ENCODE peak calls at places on chromosomes 1 and 21, in nine cellular contexts. H is endothelial cell of umbilical vein, K is HCT116, R is stomach, C is H1, D is spleen, J is GM23338, Z is transverse colon, S is Panc1. W is an unnamed sample. For H3K4me1, the result is how much of the 10 kb centered on the place peaks cover.

GRCh38 chr1:221849897-221850296 is 108.0 kb upstream of the DUSP10 start:
- DNase-seq in S (no peak), H (no peak), J (no peak), R (no peak), Z (no peak), C (no peak), D (no peak), K (no peak), W (no peak)

GRCh38 chr1:79448426-79448825 is 441.9 kb upstream of the ADGRL4 start:
- DNase-seq in J (no peak), R (no peak), K (no peak), Z (no peak), C (no peak), S (no peak), D (no peak), H (no peak), W (no peak)

GRCh38 chr1:48017716-48018115 is 20.5 kb upstream of the TRABD2B start:
- DNase-seq in J (no peak), Z (no peak), H (no peak), K (no peak), C (no peak), S (no peak), R (no peak), D (no peak), W (no peak)

GRCh38 chr1:83547903-83548302 is 451.0 kb downstream of the TTLL7 start:
- DNase-seq in J (no peak), S (no peak), Z (no peak), K (no peak), R (no peak), C (no peak), H (no peak), D (no peak), W (no peak)

GRCh38 chr1:229664133-229664689 is 38.2 kb downstream of the URB2 start:
- DNase-seq in S (no peak), R (peak), J (no peak), Z (peak), H (peak), D (peak), K (no peak), C (no peak), W (no peak)

GRCh38 chr21:16674949-16675348 is 837.9 kb upstream of the CXADR start:
- DNase-seq in R (no peak), J (no peak), D (no peak), C (no peak), K (no peak), Z (no peak), S (no peak), H (no peak), W (no peak)

GRCh38 chr1:206953626-206954025 is 7.4 kb upstream of the PIGR start:
- DNase-seq in H (no peak), J (no peak), R (peak), K (no peak), S (no peak), D (no peak), Z (no peak), C (no peak), W (peak)

GRCh38 chr1:54227091-54227602 is 27.2 kb downstream of the MRPL37 start:
- DNase-seq in R (no peak), J (no peak), K (peak), D (peak), C (no peak), H (no peak), Z (no peak), S (no peak), W (no peak)

GRCh38 chr21:41243107-41243506 is 73.5 kb upstream of the FAM3B start:
- DNase-seq in R (no peak), D (no peak), Z (no peak), K (no peak), H (no peak), S (no peak), C (no peak), J (no peak), W (no peak)

GRCh38 chr1:59151860-59152259 is 145.0 kb upstream of the FGGY start:
- DNase-seq in D (no peak), S (no peak), C (no peak), Z (no peak), R (no peak), J (no peak), H (no peak), K (no peak), W (no peak)

GRCh38 chr1:63547621-63548294 is 24.4 kb downstream of the EFCAB7 start:
- DNase-seq in D (no peak), Z (no peak), H (no peak), J (no peak), K (no peak), R (no peak), C (no peak), S (no peak), W (peak)

GRCh38 chr1:183598386-183598785 is 8.1 kb upstream of the NCF2 start:
- DNase-seq in R (no peak), D (no peak), Z (no peak), J (no peak), H (no peak), K (no peak), C (no peak), S (no peak), W (no peak)

GRCh38 chr1:167086033-167086432 is 4.1 kb downstream of the GPA33 start:
- DNase-seq in Z (peak), S (no peak), D (no peak), J (no peak), C (no peak), K (no peak), R (no peak), H (no peak), W (no peak)

GRCh38 chr1:24567792-24568388 is 12.0 kb downstream of the NCMAP start:
- DNase-seq in D (peak), J (peak), C (no peak), S (no peak), K (no peak), H (no peak), Z (peak), R (peak), W (peak)

GRCh38 chr1:82153282-82153630 is 352.5 kb downstream of the ADGRL2 start:
- DNase-seq in R (no peak), H (no peak), S (no peak), K (no peak), J (no peak), Z (no peak), C (no peak), D (no peak), W (no peak)

GRCh38 chr1:25568834-25569598 is 25.6 kb downstream of the LDLRAP1 start:
- DNase-seq in S (no peak), D (no peak), R (no peak), Z (no peak), C (no peak), J (no peak), K (peak), H (no peak), W (no peak)

GRCh38 chr1:63723618-63724017 is 50.2 kb upstream of the ROR1 start:
- DNase-seq in R (no peak), C (no peak), K (no peak), Z (no peak), H (no peak), S (no peak), D (no peak), J (no peak), W (no peak)

GRCh38 chr21:23534833-23535232 is 2072.4 kb downstream of the MRPL39 start:
- DNase-seq in K (no peak), H (no peak), C (no peak), D (no peak), J (no peak), S (no peak), Z (no peak), R (no peak), W (no peak)

GRCh38 chr21:43321111-43321510 is 105.8 kb downstream of the SIK1 start:
- DNase-seq in D (no peak), S (no peak), J (no peak), K (no peak), H (no peak), R (no peak), C (no peak), Z (no peak), W (no peak)

GRCh38 chr1:87333692-87334347 is 5.1 kb downstream of the LMO4 start:
- DNase-seq in C (no peak), D (no peak), R (no peak), K (no peak), Z (no peak), S (no peak), H (no peak), J (no peak), W (no peak)

GRCh38 chr1:147851149-147851548 is 51.4 kb upstream of the GJA8 start:
- DNase-seq in R (no peak), K (no peak), S (peak), J (no peak), H (peak), D (no peak), Z (no peak), C (no peak), W (no peak)

GRCh38 chr1:59976194-59977074 is 49.9 kb upstream of the CYP2J2 start:
- DNase-seq in S (no peak), D (peak), J (peak), R (peak), Z (peak), H (peak), K (peak), C (peak), W (peak)

GRCh38 chr1:217333939-217334338 is 297.0 kb downstream of the GPATCH2 start:
- DNase-seq in D (no peak), H (no peak), J (peak), C (peak), Z (peak), S (peak), K (peak), R (no peak), W (no peak)

GRCh38 chr1:92623187-92623778 is 136.6 kb upstream of the GFI1 start:
- DNase-seq in C (no peak), Z (no peak), R (no peak), D (no peak), J (no peak), S (no peak), H (peak), K (peak), W (no peak)

GRCh38 chr1:230807029-230807428 is 59.8 kb downstream of the CAPN9 start:
- DNase-seq in Z (no peak), D (no peak), J (no peak), C (peak), S (no peak), K (no peak), R (no peak), H (no peak), W (peak)

GRCh38 chr1:218462591-218462990 is 117.5 kb downstream of the TGFB2 start:
- DNase-seq in H (peak), J (no peak), K (no peak), D (no peak), R (no peak), C (no peak), Z (no peak), S (no peak), W (no peak)

GRCh38 chr1:76705560-76705959 is 161.7 kb upstream of the ST6GALNAC5 start:
- DNase-seq in C (no peak), D (no peak), J (no peak), R (no peak), H (no peak), S (no peak), K (no peak), Z (no peak), W (no peak)

GRCh38 chr1:8017495-8018310 is 8.4 kb downstream of the ERRFI1 start:
- DNase-seq in H (no peak), D (no peak), S (no peak), K (no peak), R (no peak), Z (no peak), C (no peak), J (no peak), W (peak)

GRCh38 chr1:21704055-21704660 is 35.0 kb upstream of the RAP1GAP start:
- DNase-seq in H (no peak), Z (no peak), K (no peak), R (no peak), D (no peak), S (no peak), J (no peak), C (no peak), W (no peak)

GRCh38 chr1:41380979-41381690 is 19.9 kb downstream of the FOXO6 start:
- DNase-seq in D (no peak), J (no peak), R (peak), K (peak), Z (no peak), H (no peak), S (no peak), C (no peak), W (no peak)

GRCh38 chr1:225362805-225363204 is 65.0 kb downstream of the LBR start:
- DNase-seq in K (no peak), S (no peak), H (no peak), R (no peak), J (no peak), Z (no peak), D (no peak), C (no peak), W (no peak)

GRCh38 chr1:42851420-42851819 is 5.0 kb downstream of the ZNF691 start:
- DNase-seq in Z (no peak), R (no peak), S (no peak), J (no peak), D (no peak), C (no peak), H (no peak), K (no peak), W (no peak)

GRCh38 chr1:26959722-26960624 is at the start of gene KDF1:
- DNase-seq in D (peak), R (peak), H (no peak), K (peak), J (peak), C (peak), S (no peak), Z (peak), W (peak)

GRCh38 chr1:236507022-236507700 is 16.6 kb upstream of the LGALS8 start:
- DNase-seq in R (peak), S (no peak), C (no peak), K (no peak), J (no peak), D (no peak), H (peak), Z (no peak), W (no peak)

GRCh38 chr1:201171063-201172036 is 17.1 kb upstream of the TMEM9 start:
- DNase-seq in C (no peak), J (peak), K (peak), Z (peak), H (peak), S (no peak), R (peak), D (peak), W (no peak)

GRCh38 chr1:64963466-64963865 is 2.9 kb downstream of the JAK1 start:
- DNase-seq in H (no peak), J (no peak), Z (no peak), S (no peak), R (no peak), C (no peak), K (no peak), D (no peak), W (no peak)
- H3K4me3 ChIP-seq in H (no peak), J (no peak), Z (no peak), S (no peak), R (no peak), C (no peak), K (no peak), D (no peak), W (no peak)

DNA sequence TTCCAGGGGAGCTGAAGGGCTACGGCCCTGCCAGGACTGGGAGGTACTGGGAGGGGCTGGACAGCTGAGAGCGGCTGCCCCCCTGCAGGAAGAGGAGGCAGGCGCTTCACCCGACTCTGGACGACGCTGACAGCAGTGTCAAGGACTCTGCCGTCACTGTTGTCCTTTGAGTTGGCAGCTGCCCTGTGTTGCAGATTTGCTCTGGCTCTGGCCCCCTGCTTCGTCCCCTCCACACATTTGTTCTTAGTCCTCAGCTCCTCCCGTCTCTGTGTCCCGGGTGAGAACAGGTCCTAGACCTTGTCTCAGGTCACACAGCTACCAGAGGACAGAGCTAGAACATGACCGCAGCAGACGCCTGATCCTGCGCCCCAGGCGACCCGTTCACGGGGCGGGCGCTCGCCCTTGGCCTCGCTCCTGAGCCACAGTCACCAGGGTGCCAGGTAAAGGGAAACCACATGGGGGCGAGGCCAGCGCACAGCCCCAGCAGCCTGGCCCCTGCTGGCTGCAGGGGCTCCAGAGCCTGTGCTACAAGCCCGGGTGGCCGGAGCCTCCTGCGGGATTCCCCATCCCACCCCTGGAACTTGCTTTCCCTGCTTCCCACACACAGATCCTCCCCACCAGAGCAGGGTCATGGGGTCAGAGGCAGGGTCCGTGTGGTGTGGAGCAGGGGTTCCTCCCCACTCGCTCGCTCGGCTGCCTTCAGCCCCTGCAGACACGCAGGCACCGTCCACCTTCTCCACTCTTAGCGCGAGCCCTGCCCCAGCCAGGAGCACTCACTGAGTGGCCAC is 10.7 kb upstream of the NPHP4 start:
- DNase-seq in K (no peak), C (peak), D (peak), Z (no peak), S (no peak), J (peak), R (no peak), H (no peak), W (no peak)
- H3K4me1 ChIP-seq in K (under half), C (under half), D (under half), Z (under half), S (under half), J (under half), R (under half), H (under half), W (under half)

GRCh38 chr1:203684077-203684476 is 57.4 kb downstream of the ATP2B4 start:
- DNase-seq in H (no peak), D (no peak), J (no peak), C (no peak), R (no peak), K (no peak), Z (no peak), S (no peak), W (no peak)

GRCh38 chr1:203682401-203683383 is 56.1 kb downstream of the ATP2B4 start:
- DNase-seq in K (peak), S (no peak), Z (peak), H (peak), R (no peak), J (peak), D (no peak), C (no peak), W (no peak)

GRCh38 chr1:203680765-203681164 is 54.1 kb downstream of the ATP2B4 start:
- DNase-seq in K (no peak), C (no peak), R (no peak), J (no peak), S (no peak), Z (no peak), D (no peak), H (no peak), W (no peak)

GRCh38 chr1:203678943-203679661 is 52.5 kb downstream of the ATP2B4 start:
- DNase-seq in J (no peak), C (no peak), K (no peak), R (no peak), H (peak), D (no peak), Z (no peak), S (no peak), W (no peak)

GRCh38 chr1:203681739-203682138 is 55.1 kb downstream of the ATP2B4 start:
- DNase-seq in C (no peak), R (no peak), K (no peak), H (no peak), Z (no peak), D (no peak), J (no peak), S (no peak), W (no peak)
- TF ChIP-seq POLR2AphosphoS5 in C (no peak), R (no peak), K (no peak), H (no peak), Z (no peak), D (no peak), J (no peak), S (no peak), W (no peak)

DNA sequence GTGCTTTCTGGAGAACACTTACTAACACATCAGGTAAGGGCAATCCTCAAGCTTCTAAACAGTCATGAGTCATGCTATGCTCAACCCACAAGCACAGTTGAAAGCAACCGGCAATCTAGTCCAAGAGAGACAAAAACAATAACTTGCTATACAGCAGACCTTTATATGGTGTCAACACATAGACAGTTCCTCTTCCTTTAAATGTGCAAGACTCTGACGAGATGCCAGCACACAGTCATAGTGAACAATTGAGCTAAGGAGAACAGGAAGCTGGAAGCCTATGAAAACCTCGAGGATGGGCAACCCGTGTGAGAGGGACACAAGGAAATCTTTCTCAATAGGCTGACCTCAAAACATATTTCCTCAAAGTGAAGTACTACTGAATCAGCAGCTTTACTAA is 5.3 kb downstream of the ADIPOR1 start:
- DNase-seq in R (no peak), J (no peak), Z (peak), D (no peak), H (peak), S (no peak), C (no peak), K (no peak), W (peak)
- H3K4me3 ChIP-seq in R (no peak), J (no peak), Z (no peak), D (no peak), H (no peak), S (no peak), C (no peak), K (no peak), W (no peak)

GRCh38 chr1:4654764-4655673 is 610 bp downstream of the AJAP1 start:
- DNase-seq in R (no peak), H (no peak), D (no peak), Z (no peak), C (peak), J (no peak), S (no peak), K (no peak), W (no peak)

GRCh38 chr1:4653796-4654715 is at the start of gene AJAP1:
- DNase-seq in H (no peak), C (peak), K (no peak), S (no peak), J (no peak), D (no peak), R (no peak), Z (no peak), W (no peak)

GRCh38 chr1:4656533-4657140 is 2.2 kb downstream of the AJAP1 start:
- DNase-seq in K (no peak), Z (no peak), C (no peak), D (no peak), H (no peak), S (no peak), R (no peak), J (no peak), W (no peak)

GRCh38 chr1:4657244-4657789 is 2.9 kb downstream of the AJAP1 start:
- DNase-seq in R (no peak), S (no peak), K (no peak), D (no peak), C (peak), J (no peak), H (no peak), Z (no peak), W (no peak)

GRCh38 chr1:4655674-4656532 is 1.5 kb downstream of the AJAP1 start:
- DNase-seq in H (no peak), C (peak), Z (peak), J (no peak), R (no peak), K (no peak), S (no peak), D (no peak), W (no peak)
- H3K4me1 ChIP-seq in H (under half), C (under half), Z (under half), J (under half), R (under half), K (under half), S (under half), D (under half), W (under half)

GRCh38 chr21:36145259-36145658 is 10.4 kb downstream of the CBR3 start:
- DNase-seq in S (no peak), Z (no peak), H (no peak), D (no peak), J (no peak), C (no peak), R (no peak), K (no peak), W (no peak)
- TF ChIP-seq POLR2AphosphoS5 in S (no peak), Z (no peak), H (no peak), D (no peak), J (no peak), C (no peak), R (no peak), K (no peak), W (no peak)

DNA sequence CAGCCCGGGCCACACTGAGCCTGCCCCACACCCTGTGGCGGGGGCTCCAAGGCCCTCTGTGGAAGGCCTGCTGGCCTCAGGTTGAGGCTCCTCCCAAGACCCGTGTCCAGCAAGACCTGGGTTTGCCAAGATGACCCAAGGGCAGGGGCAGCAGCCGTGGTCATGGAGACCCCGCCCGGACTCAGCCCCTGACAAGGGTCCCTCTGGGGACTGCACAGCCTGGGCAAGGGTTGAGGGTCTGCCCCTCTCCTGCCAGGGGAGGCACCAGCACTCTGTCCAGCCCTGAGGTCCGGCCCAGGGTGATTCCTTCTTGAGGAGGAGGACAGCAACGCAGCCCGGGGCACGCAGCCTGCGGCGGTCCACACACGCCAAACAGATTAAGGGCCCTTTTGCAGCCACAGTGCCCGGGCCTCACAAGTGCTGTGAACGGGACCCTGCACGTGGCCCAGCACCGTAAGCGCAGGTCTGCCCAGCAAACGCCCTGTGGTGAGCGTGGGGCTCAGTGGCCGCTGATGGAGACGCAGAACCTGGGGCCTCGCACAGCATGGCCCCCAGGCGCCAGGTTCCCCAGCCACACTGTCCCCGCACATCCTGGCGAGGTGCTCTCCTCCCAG is 3.4 kb downstream of the SPATC1L start:
- DNase-seq in K (no peak), D (peak), Z (no peak), S (no peak), R (no peak), C (no peak), J (no peak), H (no peak), W (peak)
- H3K4me3 ChIP-seq in K (no peak), D (no peak), Z (no peak), S (no peak), R (no peak), C (no peak), J (no peak), H (no peak), W (no peak)

W was measured in breast epithelium.